ENCODE peak calls at places on chromosomes 16 and 17, in ten cellular contexts. A, V, H, P, K, E, Z, R, Q and W are unnamed samples.

GRCh38 chr17:29560306-29560705 is 6.5 kb downstream of the ABHD15 start:
- DNase-seq in Q (no peak), H (no peak), E (no peak), Z (no peak), V (no peak), K (no peak), P (no peak), A (peak; percentile 13), R (no peak), W (no peak)

GRCh38 chr16:67901734-67902133 is 8.7 kb downstream of the PSKH1 start:
- DNase-seq in H (no peak), E (no peak), P (no peak), V (no peak), R (no peak), Z (no peak), K (no peak), Q (no peak), A (no peak), W (no peak)

GRCh38 chr16:19882186-19882585 is 2.5 kb downstream of the GPRC5B start:
- DNase-seq in P (no peak), R (no peak), E (no peak), K (no peak), H (no peak), A (no peak), V (no peak), Z (no peak), Q (no peak), W (no peak)

GRCh38 chr16:11297492-11298142 is 16.5 kb upstream of the PRM1 start:
- DNase-seq in E (peak; percentile 33), R (peak; percentile 77), P (peak; percentile 68), Z (no peak), A (peak; percentile 83), H (peak; percentile 78), Q (no peak), V (peak; percentile 71), K (peak; percentile 60), W (peak; percentile 45)

GRCh38 chr17:65656390-65657250 is 95.2 kb upstream of the AXIN2 start:
- DNase-seq in A (no peak), Z (no peak), P (no peak), V (no peak), R (no peak), H (no peak), E (no peak), Q (no peak), K (no peak), W (no peak)

GRCh38 chr16:84685210-84685609 is 14.6 kb upstream of the USP10 start:
- DNase-seq in V (no peak), P (no peak), H (no peak), R (no peak), Z (no peak), Q (no peak), E (no peak), A (no peak), K (no peak), W (no peak)

GRCh38 chr16:88549671-88550643 is 20.2 kb upstream of the ZC3H18 start:
- DNase-seq in Z (no peak), R (no peak), A (no peak), Q (no peak), K (no peak), H (no peak), V (no peak), P (no peak), E (no peak), W (no peak)

GRCh38 chr17:27293359-27293897 is 486 bp upstream of the WSB1 start:
- DNase-seq in R (no peak), H (no peak), V (peak; percentile 30), E (no peak), Z (no peak), Q (no peak), K (no peak), P (no peak), A (no peak), W (no peak)

GRCh38 chr16:2692948-2693651 is 10.8 kb downstream of the KCTD5 start:
- DNase-seq in E (no peak), H (no peak), K (no peak), Z (no peak), P (no peak), R (no peak), V (no peak), Q (peak; percentile 36), A (no peak), W (peak; percentile 31)

GRCh38 chr16:51119576-51120288 is 31.3 kb downstream of the SALL1 start:
- DNase-seq in H (no peak), R (no peak), Q (no peak), E (no peak), A (no peak), V (no peak), P (peak; percentile 33), K (no peak), Z (no peak), W (peak; percentile 56)

GRCh38 chr17:69608808-69609494 is 194.5 kb downstream of the MAP2K6 start:
- DNase-seq in K (peak; percentile 24), Q (peak; percentile 71), R (no peak), H (no peak), E (peak; percentile 83), V (no peak), Z (no peak), A (no peak), P (peak; percentile 99), W (peak; percentile 92)

GRCh38 chr17:61410100-61410551 is 10.5 kb downstream of the TBX2 start:
- DNase-seq in Q (no peak), H (peak; percentile 33), E (no peak), V (peak; percentile 14), A (no peak), P (no peak), K (no peak), R (no peak), Z (no peak), W (no peak)

GRCh38 chr16:3193221-3194212 is 5.5 kb downstream of the OR1F1 start:
- DNase-seq in E (no peak), Z (no peak), P (no peak), R (no peak), H (no peak), V (no peak), Q (no peak), K (no peak), A (no peak), W (no peak)

GRCh38 chr17:61393904-61394629 is 5.6 kb upstream of the TBX2 start:
- DNase-seq in H (no peak), Z (no peak), K (no peak), V (no peak), P (no peak), R (no peak), A (no peak), E (no peak), Q (no peak), W (no peak)

GRCh38 chr17:77119668-77120301 is 21.0 kb upstream of the SEC14L1 start:
- DNase-seq in V (no peak), Q (no peak), A (no peak), E (no peak), P (no peak), H (no peak), Z (no peak), R (no peak), K (no peak), W (no peak)

GRCh38 chr17:40061532-40062038 is 1.2 kb upstream of the THRA start:
- DNase-seq in H (no peak), V (no peak), Z (no peak), E (no peak), P (no peak), K (no peak), R (no peak), A (no peak), Q (no peak), W (no peak)

GRCh38 chr16:15897834-15898254 is 9.4 kb upstream of the CEP20 start:
- DNase-seq in E (no peak), A (no peak), R (no peak), P (peak; percentile 65), Z (no peak), H (no peak), K (no peak), V (no peak), Q (peak; percentile 26), W (peak; percentile 82)

GRCh38 chr17:1216209-1216937 is 36.6 kb upstream of the ABR start:
- DNase-seq in E (no peak), A (no peak), V (no peak), P (no peak), Z (no peak), R (no peak), H (no peak), K (no peak), Q (no peak), W (no peak)

GRCh38 chr17:78802459-78802858 is 20.4 kb upstream of the CYTH1 start:
- DNase-seq in A (no peak), V (no peak), Z (no peak), E (no peak), R (no peak), Q (no peak), H (no peak), K (no peak), P (no peak), W (no peak)

GRCh38 chr17:82424863-82425159 is 6.4 kb upstream of the OGFOD3 start:
- DNase-seq in A (no peak), E (no peak), P (no peak), Z (no peak), V (no peak), K (no peak), Q (no peak), R (no peak), H (no peak), W (no peak)
- TF ChIP-seq CTCF in A (no peak), E (no peak), P (no peak), Z (no peak), V (no peak), K (no peak), Q (no peak), R (no peak), H (no peak), W (no peak)

GRCh38 chr16:85749686-85750020 is 1.2 kb downstream of the C16orf74 start:
- DNase-seq in E (no peak), V (no peak), Z (no peak), P (no peak), K (no peak), H (no peak), R (no peak), Q (no peak), A (no peak), W (no peak)
- H3K4me3 ChIP-seq in E (peak overlapping the region; percentile 63), V (no peak overlapping the region), Z (peak overlapping the region; percentile 72), P (peak overlapping the region; percentile 62), K (no peak overlapping the region), H (peak overlapping the region; percentile 55), R (peak overlapping the region; percentile 77), Q (no peak overlapping the region), A (no peak overlapping the region), W (no peak overlapping the region)

DNA sequence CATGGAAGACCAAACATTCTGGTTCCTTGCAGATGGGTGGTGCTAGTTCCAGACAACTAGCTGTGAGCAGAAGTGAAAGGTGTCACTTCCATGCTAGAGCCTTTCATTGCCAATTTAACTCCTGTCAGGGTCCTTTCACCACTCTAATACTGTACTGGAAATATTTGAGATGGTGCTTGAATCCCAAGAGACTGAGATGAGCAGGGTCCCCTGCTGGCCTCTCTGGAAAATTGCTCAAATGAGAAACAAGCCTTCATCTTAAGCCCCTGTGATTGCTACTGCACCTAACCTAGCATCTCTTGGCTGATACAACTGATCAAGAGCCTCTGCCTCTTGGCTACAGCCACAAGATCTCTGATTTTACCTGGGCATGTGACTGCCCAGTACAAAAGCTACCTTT is 7.4 kb upstream of the VAC14 start:
- DNase-seq in Q (no peak), Z (no peak), R (no peak), A (no peak), K (no peak), H (no peak), E (no peak), P (no peak), V (no peak), W (no peak)
- TF ChIP-seq CTCF in Q (peak; percentile 26), Z (peak; percentile 50), R (no peak), A (no peak), K (no peak), H (peak; percentile 5), E (peak; percentile 37), P (no peak), V (no peak), W (peak; percentile 15)

GRCh38 chr17:45222994-45223540 is 1.4 kb downstream of the FMNL1 start:
- DNase-seq in Z (no peak), Q (no peak), E (no peak), H (peak; percentile 27), R (no peak), V (no peak), K (no peak), P (no peak), A (no peak), W (no peak)
- H3K4me3 ChIP-seq in Z (peak overlapping the region; percentile 43), Q (peak overlapping the region; percentile 60), E (peak overlapping the region; percentile 2), H (peak overlapping the region; percentile 70), R (peak overlapping the region; percentile 84), V (no peak overlapping the region), K (no peak overlapping the region), P (no peak overlapping the region), A (peak overlapping the region; percentile 2), W (no peak overlapping the region)